ENCODE peak calls at places on chromosomes 6 and 20, in five cellular contexts. One of them, this sample, is unnamed.

GRCh38 chr6:33628401-33628964 is 7.4 kb downstream of the ITPR3 start:
- DNase-seq in NCI-H1417: peak
- DNase-seq in AML-193: no peak
- DNase-seq in effector CD4-positive, alpha-beta T cell: no peak
- DNase-seq in HAP-1: no peak
- DNase-seq in this sample: peak

GRCh38 chr20:29497261-29497671 is 1760.2 kb upstream of the DEFB115 start:
- DNase-seq in AML-193: no peak
- DNase-seq in effector CD4-positive, alpha-beta T cell: no peak
- DNase-seq in HAP-1: no peak
- DNase-seq in NCI-H1417: peak
- DNase-seq in this sample: no peak

GRCh38 chr6:137097057-137097456 is 52.3 kb upstream of the IL20RA start:
- DNase-seq in NCI-H1417: no peak
- DNase-seq in effector CD4-positive, alpha-beta T cell: no peak
- DNase-seq in AML-193: no peak
- DNase-seq in HAP-1: no peak
- DNase-seq in this sample: no peak

GRCh38 chr6:134589512-134589911 is 271.6 kb upstream of the SGK1 start:
- DNase-seq in AML-193: no peak
- DNase-seq in HAP-1: no peak
- DNase-seq in NCI-H1417: no peak
- DNase-seq in effector CD4-positive, alpha-beta T cell: no peak
- DNase-seq in this sample: no peak

GRCh38 chr6:109580519-109580918 is 97.5 kb upstream of the ZBTB24 start:
- DNase-seq in NCI-H1417: no peak
- DNase-seq in effector CD4-positive, alpha-beta T cell: no peak
- DNase-seq in HAP-1: no peak
- DNase-seq in AML-193: no peak
- DNase-seq in this sample: no peak

GRCh38 chr6:56764081-56764566 is 121.4 kb upstream of the DST start:
- DNase-seq in effector CD4-positive, alpha-beta T cell: no peak
- DNase-seq in HAP-1: peak
- DNase-seq in NCI-H1417: peak
- DNase-seq in AML-193: peak
- DNase-seq in this sample: peak

GRCh38 chr20:35284267-35284991 is at the start of gene EIF6:
- DNase-seq in AML-193: peak
- DNase-seq in NCI-H1417: peak
- DNase-seq in effector CD4-positive, alpha-beta T cell: peak
- DNase-seq in HAP-1: peak
- DNase-seq in this sample: peak

GRCh38 chr20:25299801-25300200 is 51.9 kb downstream of the PYGB start:
- DNase-seq in HAP-1: no peak
- DNase-seq in NCI-H1417: no peak
- DNase-seq in effector CD4-positive, alpha-beta T cell: no peak
- DNase-seq in AML-193: no peak
- DNase-seq in this sample: peak

GRCh38 chr6:16723833-16724232 is 37.4 kb downstream of the ATXN1 start:
- DNase-seq in NCI-H1417: no peak
- DNase-seq in AML-193: no peak
- DNase-seq in effector CD4-positive, alpha-beta T cell: peak
- DNase-seq in HAP-1: peak
- DNase-seq in this sample: no peak

GRCh38 chr6:109793793-109794192 is 102.7 kb downstream of the FIG4 start:
- DNase-seq in AML-193: no peak
- DNase-seq in effector CD4-positive, alpha-beta T cell: no peak
- DNase-seq in HAP-1: peak
- DNase-seq in NCI-H1417: peak
- DNase-seq in this sample: peak

GRCh38 chr20:62662422-62662821 is 20.1 kb downstream of the SLCO4A1 start:
- DNase-seq in HAP-1: no peak
- DNase-seq in AML-193: no peak
- DNase-seq in NCI-H1417: no peak
- DNase-seq in effector CD4-positive, alpha-beta T cell: no peak
- DNase-seq in this sample: no peak

GRCh38 chr6:15518057-15518456 is 144.8 kb downstream of the DTNBP1 start:
- DNase-seq in effector CD4-positive, alpha-beta T cell: no peak
- DNase-seq in AML-193: no peak
- DNase-seq in HAP-1: no peak
- DNase-seq in NCI-H1417: no peak
- DNase-seq in this sample: no peak

GRCh38 chr20:41437836-41438235 is 71.2 kb upstream of the EMILIN3 start:
- DNase-seq in effector CD4-positive, alpha-beta T cell: no peak
- DNase-seq in AML-193: no peak
- DNase-seq in NCI-H1417: no peak
- DNase-seq in HAP-1: no peak
- DNase-seq in this sample: no peak

This sample was measured in DMS79 treated with DMSO at 0.1 percent for 48 hours.